ENCODE peak calls at places on chromosomes 13 and 19, in six cellular contexts. One of them, this sample, is unnamed.

GRCh38 chr13:21074601-21075302 is 13.4 kb upstream of the LATS2 start:
- DNase-seq in GM10248: no peak
- DNase-seq in cardiac muscle cell: peak
- DNase-seq in psoas muscle: no peak
- DNase-seq in progenitor cell of endocrine pancreas: no peak
- DNase-seq in fibroblast of pulmonary artery: no peak
- DNase-seq in this sample: peak

GRCh38 chr19:30646806-30647205 is 274.6 kb downstream of the ZNF536 start:
- DNase-seq in progenitor cell of endocrine pancreas: no peak
- DNase-seq in fibroblast of pulmonary artery: no peak
- DNase-seq in cardiac muscle cell: no peak
- DNase-seq in GM10248: no peak
- DNase-seq in psoas muscle: no peak
- DNase-seq in this sample: no peak

GRCh38 chr13:20506676-20507075 is 19.0 kb downstream of the CRYL1 start:
- DNase-seq in cardiac muscle cell: no peak
- DNase-seq in GM10248: no peak
- DNase-seq in fibroblast of pulmonary artery: no peak
- DNase-seq in progenitor cell of endocrine pancreas: no peak
- DNase-seq in psoas muscle: no peak
- DNase-seq in this sample: no peak

GRCh38 chr13:35279500-35279899 is 197.0 kb downstream of the MAB21L1 start:
- DNase-seq in GM10248: no peak
- DNase-seq in psoas muscle: no peak
- DNase-seq in fibroblast of pulmonary artery: no peak
- DNase-seq in progenitor cell of endocrine pancreas: no peak
- DNase-seq in cardiac muscle cell: no peak
- DNase-seq in this sample: no peak

GRCh38 chr19:38252935-38253691 is 3.1 kb downstream of the PPP1R14A start:
- DNase-seq in psoas muscle: no peak
- DNase-seq in fibroblast of pulmonary artery: peak
- DNase-seq in progenitor cell of endocrine pancreas: no peak
- DNase-seq in cardiac muscle cell: no peak
- DNase-seq in GM10248: no peak
- DNase-seq in this sample: peak

GRCh38 chr19:46659151-46660007 is 1.6 kb downstream of the DACT3 start:
- DNase-seq in GM10248: peak
- DNase-seq in progenitor cell of endocrine pancreas: no peak
- DNase-seq in psoas muscle: no peak
- DNase-seq in cardiac muscle cell: peak
- DNase-seq in fibroblast of pulmonary artery: peak
- DNase-seq in this sample: no peak

GRCh38 chr13:39105110-39105509 is 66.9 kb downstream of the NHLRC3 start:
- DNase-seq in progenitor cell of endocrine pancreas: no peak
- DNase-seq in fibroblast of pulmonary artery: peak
- DNase-seq in cardiac muscle cell: peak
- DNase-seq in psoas muscle: no peak
- DNase-seq in GM10248: no peak
- DNase-seq in this sample: no peak

GRCh38 chr19:1837625-1838105 is 10.6 kb downstream of the REXO1 start:
- DNase-seq in fibroblast of pulmonary artery: peak
- DNase-seq in psoas muscle: no peak
- DNase-seq in cardiac muscle cell: peak
- DNase-seq in GM10248: peak
- DNase-seq in progenitor cell of endocrine pancreas: peak
- DNase-seq in this sample: no peak

GRCh38 chr19:7869910-7870511 is 4.2 kb downstream of the PRR36 start:
- DNase-seq in cardiac muscle cell: no peak
- DNase-seq in progenitor cell of endocrine pancreas: no peak
- DNase-seq in psoas muscle: peak
- DNase-seq in GM10248: no peak
- DNase-seq in fibroblast of pulmonary artery: peak
- DNase-seq in this sample: no peak

GRCh38 chr19:34173145-34173956 is 1.0 kb downstream of the LSM14A start:
- DNase-seq in GM10248: no peak
- DNase-seq in fibroblast of pulmonary artery: peak
- DNase-seq in cardiac muscle cell: peak
- DNase-seq in psoas muscle: peak
- DNase-seq in progenitor cell of endocrine pancreas: peak
- DNase-seq in this sample: peak

GRCh38 chr13:41315466-41316047 is 4.5 kb downstream of the NAA16 start:
- DNase-seq in fibroblast of pulmonary artery: no peak
- DNase-seq in GM10248: no peak
- DNase-seq in cardiac muscle cell: no peak
- DNase-seq in progenitor cell of endocrine pancreas: no peak
- DNase-seq in psoas muscle: no peak
- DNase-seq in this sample: no peak

GRCh38 chr13:35879111-35879510 is 252.1 kb downstream of the DCLK1 start:
- DNase-seq in progenitor cell of endocrine pancreas: no peak
- DNase-seq in cardiac muscle cell: no peak
- DNase-seq in GM10248: no peak
- DNase-seq in psoas muscle: no peak
- DNase-seq in fibroblast of pulmonary artery: no peak
- DNase-seq in this sample: no peak

GRCh38 chr19:29665826-29666633 is 769 bp downstream of the PLEKHF1 start:
- DNase-seq in cardiac muscle cell: peak
- DNase-seq in GM10248: peak
- DNase-seq in fibroblast of pulmonary artery: peak
- DNase-seq in progenitor cell of endocrine pancreas: no peak
- DNase-seq in psoas muscle: peak
- DNase-seq in this sample: no peak

GRCh38 chr19:4538601-4538954 is 1.3 kb downstream of the LRG1 start:
- DNase-seq in progenitor cell of endocrine pancreas: no peak
- DNase-seq in fibroblast of pulmonary artery: no peak
- DNase-seq in GM10248: no peak
- DNase-seq in psoas muscle: no peak
- DNase-seq in cardiac muscle cell: no peak
- DNase-seq in this sample: no peak

GRCh38 chr13:91533354-91533753 is 134.9 kb downstream of the GPC5 start:
- DNase-seq in psoas muscle: no peak
- DNase-seq in fibroblast of pulmonary artery: no peak
- DNase-seq in progenitor cell of endocrine pancreas: no peak
- DNase-seq in cardiac muscle cell: no peak
- DNase-seq in GM10248: no peak
- DNase-seq in this sample: no peak

GRCh38 chr19:52648336-52648990 is 10.3 kb upstream of the ZNF83 start:
- DNase-seq in GM10248: no peak
- DNase-seq in progenitor cell of endocrine pancreas: no peak
- DNase-seq in cardiac muscle cell: peak
- DNase-seq in fibroblast of pulmonary artery: peak
- DNase-seq in psoas muscle: no peak
- DNase-seq in this sample: no peak

GRCh38 chr13:49022472-49023144 is 46.9 kb downstream of the FNDC3A start:
- DNase-seq in fibroblast of pulmonary artery: no peak
- DNase-seq in psoas muscle: no peak
- DNase-seq in GM10248: no peak
- DNase-seq in progenitor cell of endocrine pancreas: no peak
- DNase-seq in cardiac muscle cell: no peak
- DNase-seq in this sample: no peak

GRCh38 chr13:48456546-48456945 is 43.6 kb upstream of the LPAR6 start:
- DNase-seq in progenitor cell of endocrine pancreas: no peak
- DNase-seq in fibroblast of pulmonary artery: no peak
- DNase-seq in cardiac muscle cell: no peak
- DNase-seq in psoas muscle: no peak
- DNase-seq in GM10248: no peak
- DNase-seq in this sample: no peak

GRCh38 chr13:103140001-103140671 is 73.9 kb upstream of the SLC10A2 start:
- DNase-seq in cardiac muscle cell: peak
- DNase-seq in psoas muscle: no peak
- DNase-seq in GM10248: peak
- DNase-seq in fibroblast of pulmonary artery: peak
- DNase-seq in progenitor cell of endocrine pancreas: no peak
- DNase-seq in this sample: no peak

GRCh38 chr13:41833201-41833600 is 127.7 kb downstream of the VWA8 start:
- DNase-seq in GM10248: no peak
- DNase-seq in psoas muscle: no peak
- DNase-seq in progenitor cell of endocrine pancreas: no peak
- DNase-seq in cardiac muscle cell: no peak
- DNase-seq in fibroblast of pulmonary artery: no peak
- DNase-seq in this sample: no peak

GRCh38 chr19:55305491-55305890 is 19.6 kb downstream of the TMEM150B start:
- DNase-seq in psoas muscle: peak
- DNase-seq in cardiac muscle cell: peak
- DNase-seq in progenitor cell of endocrine pancreas: no peak
- DNase-seq in GM10248: peak
- DNase-seq in fibroblast of pulmonary artery: peak
- DNase-seq in this sample: no peak

GRCh38 chr19:1410136-1410786 is 2.9 kb downstream of the DAZAP1 start:
- DNase-seq in progenitor cell of endocrine pancreas: no peak
- DNase-seq in cardiac muscle cell: peak
- DNase-seq in fibroblast of pulmonary artery: peak
- DNase-seq in GM10248: no peak
- DNase-seq in psoas muscle: no peak
- DNase-seq in this sample: no peak

GRCh38 chr19:13024126-13024957 is 29.1 kb downstream of the NFIX start:
- DNase-seq in fibroblast of pulmonary artery: peak
- DNase-seq in GM10248: no peak
- DNase-seq in psoas muscle: peak
- DNase-seq in progenitor cell of endocrine pancreas: no peak
- DNase-seq in cardiac muscle cell: peak
- DNase-seq in this sample: no peak

GRCh38 chr19:5172859-5173577 is 167.6 kb downstream of the PTPRS start:
- DNase-seq in GM10248: no peak
- DNase-seq in fibroblast of pulmonary artery: peak
- DNase-seq in psoas muscle: peak
- DNase-seq in progenitor cell of endocrine pancreas: no peak
- DNase-seq in cardiac muscle cell: peak
- DNase-seq in this sample: peak

GRCh38 chr13:99941086-99941485 is 30.5 kb downstream of the ZIC5 start:
- DNase-seq in cardiac muscle cell: no peak
- DNase-seq in fibroblast of pulmonary artery: no peak
- DNase-seq in progenitor cell of endocrine pancreas: no peak
- DNase-seq in psoas muscle: no peak
- DNase-seq in GM10248: no peak
- DNase-seq in this sample: no peak

GRCh38 chr19:35449347-35450043 is 1.4 kb downstream of the FFAR2 start:
- DNase-seq in progenitor cell of endocrine pancreas: no peak
- DNase-seq in GM10248: no peak
- DNase-seq in fibroblast of pulmonary artery: no peak
- DNase-seq in psoas muscle: peak
- DNase-seq in cardiac muscle cell: no peak
- DNase-seq in this sample: no peak

GRCh38 chr13:39364797-39365468 is 238.1 kb downstream of the LHFPL6 start:
- DNase-seq in cardiac muscle cell: peak
- DNase-seq in GM10248: no peak
- DNase-seq in progenitor cell of endocrine pancreas: no peak
- DNase-seq in fibroblast of pulmonary artery: no peak
- DNase-seq in psoas muscle: no peak
- DNase-seq in this sample: no peak

GRCh38 chr13:76386316-76386715 is 499.9 kb downstream of the KCTD12 start:
- DNase-seq in progenitor cell of endocrine pancreas: no peak
- DNase-seq in fibroblast of pulmonary artery: peak
- DNase-seq in psoas muscle: no peak
- DNase-seq in GM10248: no peak
- DNase-seq in cardiac muscle cell: no peak
- DNase-seq in this sample: no peak

GRCh38 chr13:90918551-90918950 is 428.9 kb upstream of the MIR17HG start:
- DNase-seq in cardiac muscle cell: peak
- DNase-seq in GM10248: no peak
- DNase-seq in psoas muscle: no peak
- DNase-seq in fibroblast of pulmonary artery: peak
- DNase-seq in progenitor cell of endocrine pancreas: no peak
- DNase-seq in this sample: no peak

GRCh38 chr13:79483302-79483701 is 2.3 kb downstream of the NDFIP2 start:
- DNase-seq in GM10248: no peak
- DNase-seq in psoas muscle: no peak
- DNase-seq in fibroblast of pulmonary artery: no peak
- DNase-seq in progenitor cell of endocrine pancreas: no peak
- DNase-seq in cardiac muscle cell: peak
- DNase-seq in this sample: no peak

GRCh38 chr13:79477968-79478367 is 3.0 kb upstream of the NDFIP2 start:
- DNase-seq in cardiac muscle cell: peak
- DNase-seq in GM10248: no peak
- DNase-seq in psoas muscle: peak
- DNase-seq in fibroblast of pulmonary artery: no peak
- DNase-seq in progenitor cell of endocrine pancreas: no peak
- DNase-seq in this sample: no peak

GRCh38 chr13:79482271-79482970 is 1.5 kb downstream of the NDFIP2 start:
- DNase-seq in fibroblast of pulmonary artery: no peak
- DNase-seq in cardiac muscle cell: peak
- DNase-seq in GM10248: no peak
- DNase-seq in progenitor cell of endocrine pancreas: no peak
- DNase-seq in psoas muscle: no peak
- DNase-seq in this sample: no peak

GRCh38 chr13:79481685-79482052 is 714 bp downstream of the NDFIP2 start:
- DNase-seq in fibroblast of pulmonary artery: no peak
- DNase-seq in cardiac muscle cell: no peak
- DNase-seq in progenitor cell of endocrine pancreas: no peak
- DNase-seq in GM10248: peak
- DNase-seq in psoas muscle: no peak
- DNase-seq in this sample: no peak

GRCh38 chr13:79480954-79481684 is at the start of gene NDFIP2:
- DNase-seq in GM10248: peak
- DNase-seq in progenitor cell of endocrine pancreas: peak
- DNase-seq in psoas muscle: peak
- DNase-seq in fibroblast of pulmonary artery: peak
- DNase-seq in cardiac muscle cell: peak
- DNase-seq in this sample: peak
- TF ChIP-seq CTCF in GM10248: no peak
- TF ChIP-seq CTCF in progenitor cell of endocrine pancreas: no peak
- TF ChIP-seq CTCF in psoas muscle: peak
- TF ChIP-seq CTCF in fibroblast of pulmonary artery: no peak
- TF ChIP-seq CTCF in cardiac muscle cell: no peak
- TF ChIP-seq CTCF in this sample: no peak

GRCh38 chr13:43963726-43964125 is 84.0 kb downstream of the LACC1 start:
- DNase-seq in GM10248: no peak
- DNase-seq in progenitor cell of endocrine pancreas: no peak
- DNase-seq in fibroblast of pulmonary artery: no peak
- DNase-seq in cardiac muscle cell: no peak
- DNase-seq in psoas muscle: no peak
- DNase-seq in this sample: no peak
- TF ChIP-seq CTCF in GM10248: peak
- TF ChIP-seq CTCF in progenitor cell of endocrine pancreas: no peak
- TF ChIP-seq CTCF in fibroblast of pulmonary artery: no peak
- TF ChIP-seq CTCF in cardiac muscle cell: no peak
- TF ChIP-seq CTCF in psoas muscle: no peak
- TF ChIP-seq CTCF in this sample: no peak

DNA sequence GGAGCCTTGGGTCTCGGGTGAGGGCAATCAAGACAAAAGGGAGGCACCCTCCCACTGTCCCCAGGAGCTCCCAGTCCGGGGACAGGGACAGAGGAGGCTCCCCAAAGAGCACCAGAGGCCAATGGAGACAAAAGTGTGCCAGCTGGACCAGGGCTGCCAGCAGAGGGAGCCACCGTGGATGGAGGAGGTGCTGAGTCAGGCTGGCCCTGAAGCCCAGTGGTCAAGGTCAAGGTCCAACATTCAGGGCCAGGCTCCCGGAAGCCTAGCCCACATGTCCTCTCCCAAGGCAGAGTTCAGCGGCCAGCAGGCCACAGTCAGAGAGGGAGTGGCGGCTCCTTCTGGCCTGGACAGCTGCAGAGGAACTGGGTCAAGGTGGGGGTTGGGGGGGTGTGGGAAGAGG is 8.4 kb downstream of the COL5A3 start:
- DNase-seq in psoas muscle: peak
- DNase-seq in GM10248: no peak
- DNase-seq in cardiac muscle cell: peak
- DNase-seq in fibroblast of pulmonary artery: peak
- DNase-seq in progenitor cell of endocrine pancreas: no peak
- DNase-seq in this sample: no peak
- TF ChIP-seq CTCF in psoas muscle: peak
- TF ChIP-seq CTCF in GM10248: peak
- TF ChIP-seq CTCF in cardiac muscle cell: peak
- TF ChIP-seq CTCF in fibroblast of pulmonary artery: peak
- TF ChIP-seq CTCF in progenitor cell of endocrine pancreas: peak
- TF ChIP-seq CTCF in this sample: peak

GRCh38 chr19:50383852-50384684 is at the start of gene POLD1:
- DNase-seq in GM10248: peak
- DNase-seq in progenitor cell of endocrine pancreas: peak
- DNase-seq in fibroblast of pulmonary artery: peak
- DNase-seq in cardiac muscle cell: peak
- DNase-seq in psoas muscle: peak
- DNase-seq in this sample: peak
- TF ChIP-seq CTCF in GM10248: no peak
- TF ChIP-seq CTCF in progenitor cell of endocrine pancreas: no peak
- TF ChIP-seq CTCF in fibroblast of pulmonary artery: no peak
- TF ChIP-seq CTCF in cardiac muscle cell: no peak
- TF ChIP-seq CTCF in psoas muscle: no peak
- TF ChIP-seq CTCF in this sample: no peak

This sample was measured in osteocyte.